ENCODE peak calls at places on chromosome 11, in seven cellular contexts. H is lower lobe of right lung; B is iris pigment epithelial cell; V is 8988T; K is T47D; U is activated CD8-positive, alpha-beta memory T cell treated with anti-CD3 and anti-CD28 coated beads for 24 hours; X is choroid plexus epithelial cell. Z is an unnamed sample.

GRCh38 chr11:114192841-114193389 is 103.3 kb upstream of the NNMT start:
- DNase-seq in K (no peak), X (peak; percentile 93), B (peak; percentile 48), U (no peak), H (no peak), V (no peak), Z (no peak)

GRCh38 chr11:57143459-57143858 is 38.3 kb upstream of the LRRC55 start:
- DNase-seq in X (no peak), K (no peak), V (no peak), U (no peak), H (no peak), B (no peak), Z (no peak)

GRCh38 chr11:36233226-36233625 is 56.0 kb downstream of the COMMD9 start:
- DNase-seq in U (no peak), K (no peak), B (peak; percentile 86), H (no peak), V (no peak), X (peak; percentile 95), Z (peak; percentile 77)

GRCh38 chr11:112828433-112828832 is 132.8 kb upstream of the NCAM1 start:
- DNase-seq in H (no peak), K (no peak), U (no peak), X (no peak), V (no peak), B (no peak), Z (no peak)

GRCh38 chr11:2932850-2933251 is 3.6 kb upstream of the PHLDA2 start:
- DNase-seq in U (no peak), B (peak; percentile 54), K (no peak), X (peak; percentile 70), H (peak; percentile 45), V (no peak), Z (peak; percentile 40)

GRCh38 chr11:26011474-26011873 is 320.5 kb upstream of the ANO3 start:
- DNase-seq in H (no peak), V (no peak), B (no peak), X (no peak), U (no peak), K (no peak), Z (no peak)

GRCh38 chr11:111792955-111793500 is 26.8 kb upstream of the PPP2R1B start:
- DNase-seq in B (peak; percentile 55), K (no peak), V (no peak), U (no peak), H (no peak), X (peak; percentile 44), Z (no peak)

GRCh38 chr11:107702723-107703122 is 9.1 kb downstream of the SLN start:
- DNase-seq in B (peak; percentile 51), U (no peak), H (no peak), V (no peak), K (no peak), X (peak; percentile 31), Z (no peak)

GRCh38 chr11:12287009-12287373 is 90.4 kb upstream of the PARVA start:
- DNase-seq in H (no peak), V (peak; percentile 67), B (peak; percentile 97), K (peak; percentile 10), U (peak; percentile 30), X (peak; percentile 97), Z (peak; percentile 83)

GRCh38 chr11:132427611-132428010 is 1057.2 kb downstream of the NTM start:
- DNase-seq in K (no peak), U (no peak), H (no peak), V (no peak), B (no peak), X (peak; percentile 22), Z (no peak)

GRCh38 chr11:765025-765801 is 12.1 kb downstream of the GATD1 start:
- DNase-seq in X (peak; percentile 43), B (peak; percentile 46), K (peak; percentile 69), V (peak; percentile 86), U (peak; percentile 82), H (peak; percentile 77), Z (peak; percentile 78)

GRCh38 chr11:26846222-26846621 is 124.4 kb upstream of the SLC5A12 start:
- DNase-seq in B (no peak), X (no peak), H (no peak), V (no peak), U (no peak), K (no peak), Z (no peak)

GRCh38 chr11:13339196-13340153 is 61.9 kb downstream of the BMAL1 start:
- DNase-seq in V (peak; percentile 56), H (no peak), U (no peak), B (peak; percentile 97), K (no peak), X (peak; percentile 96), Z (peak; percentile 94)

GRCh38 chr11:15224466-15224865 is 109.7 kb downstream of the INSC start:
- DNase-seq in V (no peak), B (no peak), H (no peak), U (no peak), X (no peak), K (no peak), Z (no peak)

GRCh38 chr11:65522640-65523322 is 2.1 kb upstream of the SCYL1 start:
- DNase-seq in X (no peak), V (no peak), H (peak; percentile 41), B (peak; percentile 28), U (no peak), K (no peak), Z (no peak)

GRCh38 chr11:85784907-85785306 is 26.0 kb downstream of the SYTL2 start:
- DNase-seq in H (no peak), B (no peak), K (no peak), V (no peak), U (no peak), X (no peak), Z (no peak)

GRCh38 chr11:1682225-1682901 is 14.6 kb upstream of the KRTAP5-6 start:
- DNase-seq in V (no peak), H (peak; percentile 6), K (no peak), U (no peak), B (no peak), X (no peak), Z (no peak)

GRCh38 chr11:62652156-62653006 is 721 bp downstream of the INTS5 start:
- DNase-seq in H (no peak), U (no peak), K (no peak), V (no peak), B (no peak), X (no peak), Z (no peak)

GRCh38 chr11:70468256-70469230 is 70.2 kb downstream of the CTTN start:
- DNase-seq in H (no peak), V (no peak), B (no peak), X (peak; percentile 23), U (no peak), K (peak; percentile 65), Z (no peak)

GRCh38 chr11:61974766-61975631 is 7.6 kb upstream of the FTH1 start:
- DNase-seq in U (no peak), B (no peak), K (no peak), V (no peak), X (no peak), H (no peak), Z (peak; percentile 71)

GRCh38 chr11:109729761-109730160 is 307.8 kb downstream of the C11orf87 start:
- DNase-seq in K (no peak), X (no peak), U (no peak), B (no peak), H (no peak), V (no peak), Z (no peak)

GRCh38 chr11:72629266-72629665 is 45.0 kb downstream of the PDE2A start:
- DNase-seq in U (no peak), H (no peak), B (no peak), V (no peak), X (no peak), K (no peak), Z (no peak)

GRCh38 chr11:15602042-15602441 is 487.3 kb downstream of the INSC start:
- DNase-seq in H (no peak), B (no peak), K (no peak), X (no peak), U (no peak), V (no peak), Z (no peak)

GRCh38 chr11:2516276-2517015 is 71.6 kb downstream of the KCNQ1 start:
- DNase-seq in U (no peak), K (no peak), B (no peak), X (no peak), H (no peak), V (peak; percentile 17), Z (no peak)

GRCh38 chr11:3949132-3949531 is 93.7 kb downstream of the STIM1 start:
- DNase-seq in U (no peak), X (no peak), K (no peak), H (no peak), V (no peak), B (no peak), Z (no peak)

GRCh38 chr11:35390737-35391682 is 28.3 kb downstream of the SLC1A2 start:
- DNase-seq in X (peak; percentile 83), K (peak; percentile 96), V (no peak), H (no peak), U (no peak), B (peak; percentile 93), Z (peak; percentile 4)

GRCh38 chr11:11476971-11477645 is 124.1 kb upstream of the CSNK2A3 start:
- DNase-seq in B (no peak), V (no peak), U (no peak), H (no peak), K (no peak), X (no peak), Z (no peak)

GRCh38 chr11:103906291-103906850 is 130.1 kb upstream of the DDI1 start:
- DNase-seq in U (no peak), X (no peak), H (no peak), B (no peak), V (no peak), K (no peak), Z (peak; percentile 60)

GRCh38 chr11:79200398-79201070 is 240.3 kb downstream of the TENM4 start:
- DNase-seq in X (no peak), B (peak; percentile 19), U (no peak), K (no peak), V (no peak), H (no peak), Z (no peak)

GRCh38 chr11:45216031-45216430 is 69.6 kb downstream of the PRDM11 start:
- DNase-seq in V (no peak), K (no peak), X (no peak), H (no peak), B (no peak), U (no peak), Z (no peak)

GRCh38 chr11:115471367-115471766 is 32.8 kb downstream of the CADM1 start:
- DNase-seq in K (peak; percentile 97), V (no peak), X (no peak), U (no peak), B (no peak), H (no peak), Z (no peak)

GRCh38 chr11:17986711-17987220 is 26.1 kb downstream of the SERGEF start:
- DNase-seq in X (peak; percentile 10), V (no peak), B (no peak), K (no peak), U (no peak), H (no peak), Z (no peak)

GRCh38 chr11:102868359-102868758 is 6.4 kb downstream of the MMP12 start:
- DNase-seq in X (peak; percentile 23), V (no peak), B (peak; percentile 25), U (no peak), K (no peak), H (no peak), Z (no peak)